ENCODE peak calls at places on chromosomes 3 and 15, in ten cellular contexts. U is upper lobe of right lung; V is RWPE1; X is uterus; C is ovary; Z is RWPE2; O is CD8-positive, alpha-beta T cell; K is AG04450; S is cardiac muscle cell; F is K562. E is an unnamed sample.

GRCh38 chr15:80456517-80457497 is 52.6 kb downstream of the ARNT2 start:
- DNase-seq in U (no peak), V (no peak), X (no peak), C (no peak), Z (no peak), O (no peak), K (peak; percentile 52), S (no peak), F (no peak), E (no peak)

GRCh38 chr3:45453083-45453482 is 64.7 kb downstream of the LARS2 start:
- DNase-seq in U (no peak), V (no peak), X (no peak), C (no peak), Z (no peak), O (no peak), K (no peak), S (no peak), F (no peak), E (no peak)

GRCh38 chr15:45715528-45715927 is 80.7 kb downstream of the SQOR start:
- DNase-seq in U (no peak), V (no peak), X (no peak), C (no peak), Z (no peak), O (no peak), K (no peak), S (peak; percentile 40), F (no peak), E (no peak)

GRCh38 chr3:149142647-149143046 is 13.2 kb downstream of the HPS3 start:
- DNase-seq in U (no peak), V (no peak), X (no peak), C (no peak), Z (no peak), O (no peak), K (no peak), S (no peak), F (no peak), E (no peak)

GRCh38 chr3:150227839-150228238 is 180.3 kb upstream of the TSC22D2 start:
- DNase-seq in U (no peak), V (no peak), X (no peak), C (no peak), Z (no peak), O (peak; percentile 26), K (no peak), S (peak; percentile 83), F (peak; percentile 78), E (peak; percentile 39)

GRCh38 chr3:187744169-187745151 is 808 bp downstream of the BCL6 start:
- DNase-seq in U (no peak), V (peak; percentile 48), X (peak; percentile 70), C (peak; percentile 81), Z (no peak), O (peak; percentile 55), K (no peak), S (peak; percentile 70), F (peak; percentile 69), E (peak; percentile 69)

GRCh38 chr3:169618894-169619792 is 44.4 kb downstream of the MECOM start:
- DNase-seq in U (no peak), V (no peak), X (no peak), C (no peak), Z (no peak), O (no peak), K (no peak), S (no peak), F (peak; percentile 4), E (no peak)

GRCh38 chr3:42025388-42026138 is 63.7 kb upstream of the ULK4 start:
- DNase-seq in U (peak; percentile 85), V (peak; percentile 61), X (peak; percentile 97), C (peak; percentile 89), Z (no peak), O (no peak), K (peak; percentile 93), S (peak; percentile 97), F (peak; percentile 94), E (no peak)

GRCh38 chr3:129604942-129605592 is 1.4 kb downstream of the PLXND1 start:
- DNase-seq in U (peak; percentile 77), V (no peak), X (no peak), C (no peak), Z (no peak), O (no peak), K (no peak), S (peak; percentile 58), F (no peak), E (no peak)
- TF ChIP-seq CTCF in U (no peak), V (no peak), X (no peak), C (no peak), Z (no peak), O (no peak), K (no peak), S (no peak), F (peak; percentile 11), E (no peak)

DNA sequence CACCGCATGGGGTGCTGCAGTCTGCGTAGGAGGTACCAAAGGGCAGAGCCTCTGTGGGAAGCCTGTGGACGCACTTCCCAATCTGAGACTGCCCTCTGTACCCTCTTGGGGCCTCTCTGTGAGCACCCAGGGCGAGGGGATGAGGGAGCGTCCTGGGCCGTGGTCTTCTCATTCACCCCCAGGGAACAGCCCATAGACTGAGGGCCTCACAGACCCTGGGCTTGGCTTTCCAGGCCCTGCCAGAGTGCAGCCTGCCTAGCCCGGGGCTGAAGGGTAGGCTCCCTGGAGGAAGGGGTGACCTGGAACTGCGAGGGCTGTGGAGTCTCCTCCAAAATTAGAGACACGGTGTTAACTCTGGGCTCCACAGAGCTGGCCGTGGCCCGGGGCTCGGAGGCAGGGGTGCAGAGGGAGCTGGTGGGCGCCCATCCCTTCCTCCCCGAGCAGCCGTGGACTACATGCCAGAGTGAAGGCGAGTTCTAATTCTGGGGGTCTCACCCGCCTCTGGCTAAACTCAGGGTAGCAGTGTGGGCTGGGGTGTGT is 468 bp upstream of the SPTBN5 start:
- DNase-seq in U (no peak), V (no peak), X (no peak), C (no peak), Z (peak; percentile 68), O (no peak), K (no peak), S (no peak), F (no peak), E (no peak)
- H3K27ac ChIP-seq in U (peak overlapping the region; percentile 44), V (peak overlapping the region; percentile 97), X (peak overlapping the region; percentile 44), C (no peak overlapping the region), Z (peak overlapping the region; percentile 90), O (peak overlapping the region; percentile 80), K (no peak overlapping the region), S (no peak overlapping the region), F (no peak overlapping the region), E (peak overlapping the region; percentile 39)

GRCh38 chr15:72532991-72533601 is 59.0 kb downstream of the ARIH1 start:
- DNase-seq in U (no peak), V (no peak), X (no peak), C (no peak), Z (no peak), O (peak; percentile 16), K (no peak), S (peak; percentile 10), F (peak; percentile 26), E (no peak)
- TF ChIP-seq CTCF in U (peak; percentile 40), V (peak; percentile 54), X (no peak), C (no peak), Z (peak; percentile 82), O (peak; percentile 46), K (peak; percentile 25), S (peak; percentile 39), F (peak; percentile 32), E (no peak)

GRCh38 chr3:183303725-183304124 is 50.7 kb downstream of the B3GNT5 start:
- DNase-seq in U (no peak), V (no peak), X (no peak), C (no peak), Z (no peak), O (no peak), K (no peak), S (no peak), F (no peak), E (no peak)
- H3K27ac ChIP-seq in U (no peak overlapping the region), V (no peak overlapping the region), X (no peak overlapping the region), C (no peak overlapping the region), Z (no peak overlapping the region), O (no peak overlapping the region), K (no peak overlapping the region), S (no peak overlapping the region), F (no peak overlapping the region), E (no peak overlapping the region)

DNA sequence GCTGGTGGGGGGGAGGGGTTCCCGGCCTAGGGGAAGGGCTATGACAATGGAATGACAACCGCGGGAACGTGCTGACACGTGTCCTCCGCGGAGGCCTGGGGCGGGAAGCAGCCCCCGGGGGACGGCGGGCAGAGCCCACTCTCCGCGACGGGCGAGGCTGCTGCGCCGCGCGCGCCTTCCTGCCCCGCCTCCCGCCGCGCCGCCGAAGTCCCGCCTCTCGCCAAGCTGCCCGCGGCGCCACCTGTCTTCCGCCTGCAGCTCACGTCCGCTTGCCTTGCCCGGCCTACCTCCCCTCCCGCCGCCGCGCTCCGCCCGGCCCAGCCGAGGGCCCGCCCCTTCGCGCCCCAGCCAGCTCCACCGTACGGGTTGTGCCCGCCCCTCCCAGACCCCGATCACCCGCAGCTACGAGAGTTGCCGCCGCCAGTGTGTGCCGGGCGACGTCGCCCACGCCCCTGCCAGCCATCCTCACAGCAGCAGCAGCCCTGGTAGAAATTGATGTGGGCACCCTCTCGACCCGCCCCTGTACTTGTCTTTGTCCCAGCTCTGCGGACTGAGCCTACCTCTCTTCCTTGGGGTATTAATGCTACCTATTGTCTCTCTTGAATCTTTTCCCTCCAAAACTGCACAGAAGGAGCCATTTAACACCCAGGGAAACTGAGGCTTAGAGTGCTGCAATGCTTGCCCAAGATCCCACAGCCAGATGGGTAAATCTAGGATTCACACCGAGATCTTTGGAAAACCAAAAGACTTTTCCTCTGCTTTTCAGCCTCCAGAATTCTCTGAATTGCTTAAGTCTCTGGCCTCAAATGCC is at the start of gene PARP16:
- DNase-seq in U (peak; percentile 97), V (peak; percentile 81), X (peak; percentile 91), C (peak; percentile 93), Z (peak; percentile 96), O (peak; percentile 92), K (peak; percentile 24), S (peak; percentile 89), F (peak; percentile 93), E (peak; percentile 96)
- TF ChIP-seq CTCF in U (peak; percentile 49), V (no peak), X (peak; percentile 50), C (peak; percentile 60), Z (peak; percentile 52), O (no peak), K (peak; percentile 24), S (peak; percentile 32), F (peak; percentile 56), E (peak; percentile 31)